ENCODE peak calls at places on chromosomes 13 and 19, in five cellular contexts. R is HepG2, Q is HCT116, E is GM12878, V is H1. C is an unnamed sample.

GRCh38 chr13:27151798-27152599 is 19.6 kb downstream of the USP12 start:
- DNase-seq in V (no peak), Q (no peak), E (no peak), R (peak; percentile 55), C (no peak)

GRCh38 chr13:113539176-113539575 is 45.4 kb upstream of the TFDP1 start:
- DNase-seq in E (no peak), V (no peak), R (no peak), Q (no peak), C (no peak)

GRCh38 chr19:55383789-55384575 is at the start of gene TMEM238:
- DNase-seq in V (no peak), Q (no peak), E (no peak), R (no peak), C (peak; percentile 83)

GRCh38 chr19:8641908-8642547 is 11.6 kb downstream of the NFILZ start:
- DNase-seq in Q (peak; percentile 51), E (no peak), R (peak; percentile 71), V (no peak), C (peak; percentile 49)

GRCh38 chr19:53874384-53874995 is 6.8 kb downstream of the MYADM start:
- DNase-seq in V (no peak), Q (no peak), R (no peak), E (no peak), C (no peak)

GRCh38 chr13:94677799-94678198 is 34.5 kb downstream of the SOX21 start:
- DNase-seq in Q (no peak), R (no peak), E (no peak), V (no peak), C (no peak)

GRCh38 chr13:54133721-54134120 is 1105.1 kb downstream of the OLFM4 start:
- DNase-seq in V (no peak), E (no peak), R (no peak), Q (no peak), C (no peak)

GRCh38 chr13:40503966-40504591 is 162.4 kb downstream of the FOXO1 start:
- DNase-seq in E (no peak), R (peak; percentile 99), Q (no peak), V (no peak), C (no peak)

GRCh38 chr19:1154731-1155351 is 19.2 kb downstream of the SBNO2 start:
- DNase-seq in R (peak; percentile 67), E (no peak), Q (no peak), V (no peak), C (peak; percentile 35)

GRCh38 chr19:43430976-43431375 is 16.3 kb downstream of the TEX101 start:
- DNase-seq in E (no peak), R (no peak), V (no peak), Q (no peak), C (no peak)

GRCh38 chr13:31029129-31029528 is 96.7 kb downstream of the TEX26 start:
- DNase-seq in R (no peak), V (no peak), Q (no peak), E (no peak), C (no peak)

GRCh38 chr13:23480324-23480723 is 46.8 kb upstream of the SACS start:
- DNase-seq in E (no peak), R (no peak), V (no peak), Q (no peak), C (no peak)

GRCh38 chr19:32448026-32448425 is 42.5 kb downstream of the DPY19L3 start:
- DNase-seq in V (no peak), E (no peak), R (no peak), Q (no peak), C (no peak)

GRCh38 chr19:55495646-55496349 is 7.6 kb downstream of the SSC5D start:
- DNase-seq in Q (no peak), R (no peak), E (no peak), V (peak; percentile 58), C (no peak)

GRCh38 chr19:16581971-16582343 is 9.7 kb upstream of the SLC35E1 start:
- DNase-seq in V (no peak), Q (no peak), R (no peak), E (no peak), C (no peak)

GRCh38 chr19:56504581-56504980 is 3.1 kb upstream of the ZNF471 start:
- DNase-seq in Q (no peak), E (no peak), R (no peak), V (no peak), C (peak; percentile 20)

GRCh38 chr19:51830263-51830662 is 35.3 kb downstream of the FPR3 start:
- DNase-seq in V (no peak), E (no peak), Q (no peak), R (no peak), C (no peak)

GRCh38 chr13:50280538-50280937 is 265.3 kb downstream of the KCNRG start:
- DNase-seq in Q (no peak), V (no peak), E (no peak), R (no peak), C (no peak)

GRCh38 chr13:31174018-31174417 is 12.3 kb upstream of the HSPH1 start:
- DNase-seq in Q (no peak), E (no peak), V (no peak), R (peak; percentile 38), C (no peak)

GRCh38 chr13:102484329-102484728 is 82.5 kb upstream of the FGF14 start:
- DNase-seq in E (no peak), V (no peak), Q (no peak), R (no peak), C (no peak)

GRCh38 chr13:100273576-100273975 is 184.7 kb downstream of the PCCA start:
- DNase-seq in R (no peak), E (no peak), Q (no peak), V (no peak), C (no peak)

GRCh38 chr13:95540848-95541247 is 11.7 kb upstream of the CLDN10 start:
- DNase-seq in R (no peak), Q (no peak), V (no peak), E (no peak), C (no peak)

GRCh38 chr13:50154697-50155096 is 139.5 kb downstream of the KCNRG start:
- DNase-seq in E (no peak), Q (no peak), R (no peak), V (no peak), C (no peak)

GRCh38 chr19:27748551-27749152 is 1464.3 kb downstream of the UQCRFS1 start:
- DNase-seq in V (no peak), Q (no peak), E (no peak), R (no peak), C (no peak)

GRCh38 chr19:6593651-6594416 is 2.9 kb upstream of the CD70 start:
- DNase-seq in V (no peak), E (no peak), R (no peak), Q (no peak), C (no peak)

GRCh38 chr19:29665826-29666633 is 769 bp downstream of the PLEKHF1 start:
- DNase-seq in Q (no peak), E (no peak), R (no peak), V (no peak), C (no peak)

DNA sequence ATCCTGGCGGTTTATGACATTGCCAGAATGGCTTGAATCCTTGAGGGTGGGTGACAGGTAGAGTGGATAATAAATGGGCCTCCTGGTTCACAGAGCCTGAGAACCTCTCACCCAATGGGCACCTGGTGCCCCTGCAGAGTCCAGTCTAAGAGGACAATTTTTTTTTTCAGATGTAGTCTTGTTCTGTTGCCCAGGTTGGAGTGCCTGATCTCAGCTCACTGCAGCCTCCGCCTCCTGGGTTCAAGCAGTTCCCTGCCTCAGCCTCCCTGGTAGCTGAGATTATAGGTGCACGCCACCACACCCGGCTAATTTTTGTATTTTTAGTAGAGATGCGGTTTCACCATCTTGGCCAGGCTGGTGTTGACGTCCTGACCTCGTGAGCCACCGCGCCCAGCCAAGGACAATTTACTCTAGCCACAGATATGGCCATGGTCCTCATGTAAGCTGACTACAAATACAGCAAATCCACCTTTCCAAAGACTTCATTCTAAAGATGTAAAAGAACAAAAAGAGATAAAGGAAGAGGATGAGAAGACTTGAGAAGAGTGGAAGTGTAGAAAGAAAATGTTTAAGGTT is 33.0 kb downstream of the COL4A2 start:
- DNase-seq in R (no peak), Q (no peak), E (no peak), V (no peak), C (no peak)
- TF ChIP-seq JUND in R (no peak), Q (no peak), E (no peak), V (no peak), C (no peak)

DNA sequence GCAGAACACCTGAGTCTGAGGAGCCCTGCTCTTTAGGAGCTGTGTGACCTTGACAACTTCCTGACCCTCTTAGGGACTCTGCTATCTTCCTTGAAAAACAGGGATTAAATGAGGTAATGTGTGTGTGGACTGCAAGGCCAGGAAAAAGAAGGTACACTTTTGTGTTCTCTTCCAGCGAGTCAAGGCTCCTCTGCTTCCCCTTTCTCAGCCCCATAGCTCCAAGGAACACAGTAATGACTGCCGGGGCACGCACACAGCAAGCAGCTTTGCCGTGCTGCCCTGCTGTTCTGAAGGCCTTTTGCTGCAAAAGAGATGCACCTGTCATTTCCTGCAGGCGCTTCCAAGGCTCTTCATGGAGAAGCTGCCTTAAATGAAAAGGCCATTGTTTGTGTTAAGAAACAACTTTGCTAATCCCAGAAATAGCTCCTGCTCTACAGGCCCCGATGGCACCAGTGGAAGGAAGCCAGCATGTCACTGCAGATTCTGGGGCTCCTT is 84.6 kb downstream of the CYSLTR2 start:
- DNase-seq in E (no peak), Q (no peak), R (no peak), V (no peak), C (no peak)
- TF ChIP-seq JUND in E (no peak), Q (no peak), R (no peak), V (no peak), C (no peak)

GRCh38 chr19:44749994-44750393 is 1.5 kb downstream of the BCL3 start:
- DNase-seq in E (no peak), R (no peak), Q (no peak), V (no peak), C (no peak)
- TF ChIP-seq JUND in E (no peak), R (no peak), Q (no peak), V (no peak), C (no peak)

DNA sequence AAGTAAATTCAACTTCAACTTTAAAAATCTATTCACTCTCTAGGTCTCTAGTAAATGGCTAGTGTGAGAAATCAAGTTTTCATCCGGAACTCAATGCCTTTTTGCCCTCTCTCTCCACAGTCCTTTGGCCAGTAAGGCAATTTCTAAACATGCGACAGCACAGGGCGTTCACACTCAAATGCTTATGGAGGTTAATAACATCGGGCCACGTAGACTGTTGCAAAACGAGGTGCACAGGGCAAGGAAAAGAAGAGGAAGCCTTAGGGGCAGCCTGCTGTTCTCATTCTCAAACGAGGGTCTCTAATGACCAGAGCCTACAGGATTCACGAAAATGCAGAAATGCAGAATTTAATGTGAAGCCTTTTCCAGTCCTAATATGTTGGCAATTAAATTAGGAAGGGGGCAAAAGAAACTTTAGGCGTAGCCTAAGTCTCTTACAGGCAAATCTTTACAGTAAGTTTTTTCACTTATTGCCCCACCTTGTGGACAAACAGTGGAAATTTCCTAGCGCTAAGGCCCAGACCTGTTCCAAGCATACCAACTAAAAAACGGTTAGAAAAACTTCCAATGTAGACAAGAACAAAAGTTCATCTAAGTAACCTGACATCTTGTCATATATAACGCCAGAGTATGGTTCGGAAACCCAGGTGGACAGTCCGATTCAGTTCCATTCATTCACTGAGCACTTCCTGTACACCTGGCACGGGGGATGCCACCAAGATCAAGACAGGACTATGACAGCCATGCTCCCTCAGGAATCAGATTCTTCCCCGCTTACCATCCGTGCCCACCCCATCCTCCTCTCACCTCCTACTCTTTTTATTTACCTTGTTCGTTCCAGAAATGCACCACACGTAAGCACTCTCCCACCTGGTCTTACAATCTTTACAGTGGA is 5.1 kb downstream of the ZAR1L start:
- DNase-seq in V (no peak), Q (peak; percentile 54), E (no peak), R (peak; percentile 65), C (peak; percentile 67)
- TF ChIP-seq JUND in V (no peak), Q (no peak), E (no peak), R (no peak), C (no peak)